ENCODE peak calls at places on chromosome 1, in five cellular contexts. B, H, P, U and Z are unnamed samples.

GRCh38 chr1:116855788-116856187 is 53.9 kb upstream of the PTGFRN start:
- DNase-seq in B (no peak), H (peak), P (no peak), U (peak), Z (no peak)

GRCh38 chr1:36889478-36889845 is 144.9 kb downstream of the GRIK3 start:
- DNase-seq in B (no peak), H (no peak), P (peak), U (no peak), Z (no peak)

GRCh38 chr1:30700528-30701265 is 22.7 kb downstream of the MATN1 start:
- DNase-seq in B (no peak), H (peak), P (peak), U (peak), Z (peak)

GRCh38 chr1:117036018-117036421 is 24.1 kb upstream of the TTF2 start:
- DNase-seq in B (no peak), H (no peak), P (no peak), U (no peak), Z (no peak)

GRCh38 chr1:54407201-54407956 is 1.2 kb upstream of the SSBP3 start:
- DNase-seq in B (peak), H (peak), P (peak), U (peak), Z (peak)

GRCh38 chr1:203567596-203567995 is 59.0 kb upstream of the ATP2B4 start:
- DNase-seq in B (no peak), H (no peak), P (no peak), U (no peak), Z (no peak)

GRCh38 chr1:26733982-26734381 is 38.2 kb downstream of the ARID1A start:
- DNase-seq in B (no peak), H (peak), P (no peak), U (peak), Z (no peak)

GRCh38 chr1:164735315-164736052 is 176.5 kb downstream of the PBX1 start:
- DNase-seq in B (no peak), H (no peak), P (peak), U (peak), Z (no peak)

GRCh38 chr1:85502625-85503083 is 37.7 kb upstream of the DDAH1 start:
- DNase-seq in B (no peak), H (peak), P (peak), U (peak), Z (no peak)

GRCh38 chr1:227086636-227087035 is 146.5 kb downstream of the COQ8A start:
- DNase-seq in B (no peak), H (no peak), P (no peak), U (no peak), Z (no peak)

GRCh38 chr1:25781130-25781433 is 18.9 kb upstream of the SELENON start:
- DNase-seq in B (no peak), H (no peak), P (no peak), U (no peak), Z (no peak)

GRCh38 chr1:199269241-199269640 is 630.4 kb downstream of the PTPRC start:
- DNase-seq in B (no peak), H (no peak), P (no peak), U (no peak), Z (no peak)

GRCh38 chr1:79364896-79365295 is 358.4 kb upstream of the ADGRL4 start:
- DNase-seq in B (no peak), H (peak), P (no peak), U (no peak), Z (no peak)

GRCh38 chr1:207032528-207033017 is at the start of gene C1orf116:
- DNase-seq in B (no peak), H (no peak), P (peak), U (no peak), Z (no peak)

GRCh38 chr1:94866178-94866822 is 46.1 kb downstream of the SLC44A3 start:
- DNase-seq in B (no peak), H (no peak), P (no peak), U (peak), Z (no peak)

GRCh38 chr1:227561303-227561702 is 2.1 kb upstream of the ZNF678 start:
- DNase-seq in B (no peak), H (no peak), P (no peak), U (no peak), Z (no peak)

GRCh38 chr1:115373305-115373704 is 35.3 kb upstream of the NGF start:
- DNase-seq in B (no peak), H (peak), P (no peak), U (peak), Z (no peak)

GRCh38 chr1:93190432-93190831 is 9.9 kb downstream of the CCDC18 start:
- DNase-seq in B (no peak), H (no peak), P (no peak), U (no peak), Z (no peak)

GRCh38 chr1:65066766-65067490 is 81.1 kb upstream of the AK4 start:
- DNase-seq in B (peak), H (peak), P (peak), U (peak), Z (peak)

GRCh38 chr1:41240806-41241747 is 1.0 kb downstream of the SCMH1 start:
- DNase-seq in B (peak), H (peak), P (peak), U (peak), Z (peak)

GRCh38 chr1:10537082-10537766 is 62.5 kb downstream of the PEX14 start:
- DNase-seq in B (no peak), H (no peak), P (no peak), U (no peak), Z (no peak)

GRCh38 chr1:206047271-206047670 is 5.7 kb upstream of the RHEX start:
- DNase-seq in B (no peak), H (no peak), P (no peak), U (no peak), Z (no peak)

GRCh38 chr1:150621497-150622113 is 7.8 kb downstream of the ENSA start:
- DNase-seq in B (peak), H (peak), P (peak), U (peak), Z (no peak)

GRCh38 chr1:192810253-192810880 is 1.5 kb downstream of the RGS2 start:
- DNase-seq in B (no peak), H (no peak), P (peak), U (peak), Z (no peak)

GRCh38 chr1:164774819-164775654 is 216.1 kb downstream of the PBX1 start:
- DNase-seq in B (no peak), H (no peak), P (no peak), U (no peak), Z (no peak)

GRCh38 chr1:21756393-21757089 is 26.4 kb downstream of the USP48 start:
- DNase-seq in B (no peak), H (no peak), P (no peak), U (no peak), Z (no peak)

GRCh38 chr1:59408608-59409007 is 111.7 kb downstream of the FGGY start:
- DNase-seq in B (no peak), H (no peak), P (no peak), U (no peak), Z (no peak)